ENCODE peak calls at places on chromosomes 11 and 22, in seven cellular contexts. K, G, U, E, Y, J and D are unnamed samples.

GRCh38 chr11:30106222-30106621 is 89.4 kb upstream of the KCNA4 start:
- DNase-seq in K (no peak), G (no peak), U (no peak), E (no peak), Y (no peak), J (no peak), D (no peak)

GRCh38 chr11:61037694-61038093 is 64.6 kb upstream of the CD5 start:
- DNase-seq in K (no peak), G (no peak), U (no peak), E (no peak), Y (no peak), J (no peak), D (no peak)

GRCh38 chr11:134913999-134914590 is 502.1 kb upstream of the B3GAT1 start:
- DNase-seq in K (no peak), G (no peak), U (no peak), E (no peak), Y (no peak), J (no peak), D (no peak)

GRCh38 chr11:67639438-67639859 is at the start of gene TBX10:
- DNase-seq in K (no peak), G (no peak), U (no peak), E (no peak), Y (no peak), J (no peak), D (no peak)

GRCh38 chr11:103878646-103879045 is 157.8 kb upstream of the DDI1 start:
- DNase-seq in K (no peak), G (no peak), U (no peak), E (no peak), Y (no peak), J (no peak), D (no peak)

GRCh38 chr22:41524809-41525449 is 19.3 kb downstream of the POLR3H start:
- DNase-seq in K (no peak), G (no peak), U (peak), E (peak), Y (no peak), J (no peak), D (peak)

GRCh38 chr22:49901457-49901856 is 16.8 kb downstream of the ALG12 start:
- DNase-seq in K (no peak), G (no peak), U (no peak), E (no peak), Y (no peak), J (peak), D (no peak)

GRCh38 chr22:44325718-44326548 is 13.2 kb upstream of the SHISAL1 start:
- DNase-seq in K (peak), G (no peak), U (no peak), E (no peak), Y (no peak), J (no peak), D (no peak)

GRCh38 chr11:69611548-69612526 is 29.1 kb upstream of the CCND1 start:
- DNase-seq in K (peak), G (no peak), U (no peak), E (no peak), Y (no peak), J (no peak), D (no peak)

GRCh38 chr22:39734866-39735265 is 158.7 kb downstream of the ENTHD1 start:
- DNase-seq in K (no peak), G (no peak), U (no peak), E (no peak), Y (no peak), J (no peak), D (no peak)

GRCh38 chr11:2770556-2771301 is 70.9 kb upstream of the KCNQ1OT1 start:
- DNase-seq in K (no peak), G (no peak), U (no peak), E (no peak), Y (no peak), J (peak), D (no peak)

GRCh38 chr11:37695283-37695682 is 1097.2 kb upstream of the RAG2 start:
- DNase-seq in K (no peak), G (no peak), U (no peak), E (no peak), Y (no peak), J (no peak), D (no peak)

GRCh38 chr22:35230417-35230816 is 26.9 kb upstream of the HMGXB4 start:
- DNase-seq in K (no peak), G (no peak), U (no peak), E (no peak), Y (no peak), J (no peak), D (no peak)

GRCh38 chr22:23404689-23405365 is 175.3 kb downstream of the IGLL1 start:
- DNase-seq in K (peak), G (no peak), U (no peak), E (no peak), Y (no peak), J (no peak), D (no peak)

GRCh38 chr11:83151274-83151977 is 5.5 kb upstream of the PCF11 start:
- DNase-seq in K (no peak), G (no peak), U (no peak), E (no peak), Y (peak), J (no peak), D (no peak)

GRCh38 chr11:112451250-112451649 is 190.6 kb upstream of the PLET1 start:
- DNase-seq in K (no peak), G (no peak), U (no peak), E (no peak), Y (no peak), J (no peak), D (no peak)

GRCh38 chr11:112455791-112456190 is 195.1 kb upstream of the PLET1 start:
- DNase-seq in K (peak), G (no peak), U (no peak), E (no peak), Y (no peak), J (no peak), D (no peak)

GRCh38 chr11:112457532-112457931 is 196.9 kb upstream of the PLET1 start:
- DNase-seq in K (no peak), G (no peak), U (no peak), E (no peak), Y (no peak), J (no peak), D (no peak)

GRCh38 chr11:112454841-112455240 is 194.2 kb upstream of the PLET1 start:
- DNase-seq in K (no peak), G (no peak), U (no peak), E (no peak), Y (no peak), J (no peak), D (no peak)

DNA sequence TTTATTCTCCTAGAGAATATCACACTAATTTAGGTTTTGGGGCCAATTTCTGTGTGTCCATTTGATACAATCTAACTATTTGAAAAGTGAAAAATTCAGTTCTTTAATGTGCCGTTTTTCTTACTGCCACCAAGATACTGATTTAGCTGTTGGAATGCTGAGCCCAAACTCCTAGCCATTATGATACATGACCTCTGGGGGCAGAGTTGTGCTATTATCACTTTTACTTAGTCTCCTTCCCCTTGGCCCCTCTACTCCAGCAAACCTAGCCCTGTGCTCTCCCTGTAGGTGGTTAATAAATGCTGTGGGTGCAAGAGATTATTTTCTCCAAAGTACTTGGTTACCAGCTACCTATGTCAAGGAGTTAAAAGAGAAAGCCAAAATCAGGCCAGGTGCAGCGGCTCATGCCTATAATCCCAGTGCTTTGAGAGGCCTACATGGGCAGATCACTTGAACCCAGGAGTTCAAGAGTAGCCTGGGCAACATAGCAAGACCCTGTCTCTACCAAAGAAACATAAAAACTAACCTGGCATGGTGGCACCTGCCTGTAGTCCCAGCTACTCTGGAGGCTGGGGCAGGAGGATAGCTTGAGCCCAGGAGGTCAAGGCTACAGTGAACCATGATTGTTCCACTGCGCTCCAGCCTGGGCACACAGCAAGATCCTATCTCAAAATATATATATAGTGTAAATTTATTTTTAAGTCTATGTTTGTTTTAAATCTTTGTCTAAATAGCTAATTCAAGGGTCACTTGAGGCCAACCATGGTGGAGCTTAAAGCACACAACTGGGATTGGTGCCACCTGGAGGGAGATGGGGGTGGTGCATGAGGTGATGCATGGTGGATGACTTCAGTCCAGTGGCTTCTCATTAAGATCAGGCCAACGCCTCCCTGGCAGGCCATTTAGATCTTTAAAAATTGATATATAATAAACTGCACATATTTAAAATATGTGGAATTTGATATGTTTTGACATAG is 193.2 kb upstream of the PLET1 start:
- DNase-seq in K (peak), G (no peak), U (no peak), E (no peak), Y (peak), J (peak), D (peak)
- TF ChIP-seq CTCF in K (peak), G (peak), U (peak), E (no peak), Y (peak), J (peak), D (peak)

DNA sequence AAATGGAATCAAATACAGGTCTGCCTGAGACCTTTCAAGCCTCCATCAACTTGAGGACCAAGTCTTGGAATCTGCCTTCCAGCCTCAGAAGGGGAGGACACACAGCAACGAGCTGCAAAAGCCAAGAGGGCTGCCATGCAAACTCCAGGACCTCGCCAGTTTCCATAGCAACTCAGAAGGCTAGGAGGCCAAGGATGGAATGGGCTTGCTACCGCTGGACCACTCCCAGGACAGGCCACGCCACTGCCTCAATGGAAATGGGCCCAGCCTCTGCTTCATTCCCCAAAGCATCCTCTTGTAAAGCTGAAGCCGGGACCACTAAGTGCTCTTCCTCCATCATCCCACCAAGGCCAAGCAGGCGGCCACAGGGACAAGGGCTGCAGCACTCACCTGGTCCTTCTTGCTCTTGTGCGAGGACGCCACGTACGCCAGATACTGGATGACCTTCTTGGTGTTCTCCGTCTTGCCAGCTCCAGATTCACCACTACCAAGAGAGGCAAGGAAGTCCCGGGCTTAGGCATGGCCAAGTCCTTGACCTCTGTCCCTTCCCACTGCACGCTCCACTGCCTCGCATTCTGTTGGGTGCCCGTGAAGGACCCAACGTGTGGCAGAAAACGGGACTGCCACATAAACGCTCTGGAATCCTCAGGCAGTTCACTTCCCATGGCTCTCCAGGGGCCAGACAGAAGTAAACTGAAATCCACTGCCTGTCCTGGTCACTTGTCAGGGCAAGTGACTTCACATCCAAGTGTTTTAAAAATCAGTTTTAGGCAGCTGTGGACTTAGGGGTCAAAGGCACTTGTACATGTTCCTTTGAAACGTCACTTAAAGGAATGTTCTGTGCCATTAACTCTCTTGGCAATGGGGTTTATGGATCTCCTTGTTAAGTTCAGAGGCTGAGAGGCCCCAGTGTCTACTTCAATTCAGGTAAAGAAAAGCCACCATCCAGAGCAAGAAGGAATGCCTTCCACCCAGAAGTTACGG is 61.3 kb downstream of the MYH9 start:
- DNase-seq in K (no peak), G (no peak), U (no peak), E (no peak), Y (no peak), J (no peak), D (no peak)
- TF ChIP-seq CTCF in K (no peak), G (no peak), U (no peak), E (no peak), Y (no peak), J (no peak), D (no peak)

DNA sequence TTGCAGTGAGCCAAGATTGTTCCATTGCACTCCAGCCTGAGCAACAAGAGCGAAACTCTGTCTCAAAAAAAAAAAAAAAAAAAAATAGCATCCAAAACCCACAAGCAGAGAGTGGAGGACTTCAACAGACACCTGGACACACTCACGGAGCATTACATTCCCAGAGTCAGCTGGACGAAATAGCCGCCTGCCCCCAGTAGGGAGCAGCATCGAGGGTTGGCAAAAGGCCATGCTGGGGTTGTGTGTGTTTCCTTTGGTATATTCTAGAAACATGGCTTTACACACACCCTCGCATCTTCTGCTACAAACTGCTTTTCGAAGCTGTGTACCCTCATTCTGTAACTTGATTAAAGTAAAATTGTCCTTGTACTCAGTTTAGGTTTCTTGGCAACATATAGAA is 5.3 kb downstream of the ADA2 start:
- DNase-seq in K (peak), G (no peak), U (peak), E (peak), Y (peak), J (peak), D (no peak)
- TF ChIP-seq CTCF in K (no peak), G (peak), U (peak), E (no peak), Y (peak), J (peak), D (peak)

GRCh38 chr11:24386551-24387404 is 110.1 kb upstream of the LUZP2 start:
- DNase-seq in K (peak), G (no peak), U (no peak), E (no peak), Y (no peak), J (no peak), D (no peak)
- TF ChIP-seq CTCF in K (peak), G (peak), U (no peak), E (no peak), Y (peak), J (peak), D (no peak)

GRCh38 chr22:33600113-33600512 is 320.2 kb downstream of the LARGE1 start:
- DNase-seq in K (no peak), G (no peak), U (no peak), E (no peak), Y (no peak), J (no peak), D (no peak)

GRCh38 chr22:33601062-33601461 is 319.2 kb downstream of the LARGE1 start:
- DNase-seq in K (no peak), G (no peak), U (no peak), E (no peak), Y (no peak), J (no peak), D (no peak)

GRCh38 chr22:33598821-33599220 is 321.5 kb downstream of the LARGE1 start:
- DNase-seq in K (no peak), G (no peak), U (no peak), E (no peak), Y (no peak), J (no peak), D (no peak)

GRCh38 chr22:33599596-33599995 is 320.7 kb downstream of the LARGE1 start:
- DNase-seq in K (no peak), G (no peak), U (no peak), E (no peak), Y (no peak), J (no peak), D (no peak)

DNA sequence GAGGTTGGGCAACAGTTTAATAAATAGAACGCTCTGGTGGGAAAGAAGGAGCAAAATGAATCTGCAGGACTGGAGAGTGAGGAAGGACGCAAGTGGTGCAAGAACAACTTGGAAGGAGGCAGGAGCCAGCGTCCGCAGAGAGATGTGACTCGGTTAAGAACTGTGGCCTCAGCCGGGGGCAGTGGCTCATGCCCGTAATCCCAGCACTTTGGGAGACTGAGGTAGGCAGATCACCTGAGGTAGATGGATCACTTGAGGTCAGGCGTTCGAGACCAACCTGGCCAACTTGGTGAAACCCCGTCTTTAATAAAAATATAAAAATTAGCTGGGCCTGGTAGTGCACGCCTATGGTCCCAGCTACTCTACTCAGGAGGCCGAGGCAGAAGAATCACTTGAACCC is 319.7 kb downstream of the LARGE1 start:
- DNase-seq in K (no peak), G (no peak), U (no peak), E (no peak), Y (no peak), J (no peak), D (no peak)
- TF ChIP-seq CTCF in K (no peak), G (no peak), U (no peak), E (no peak), Y (no peak), J (no peak), D (no peak)

GRCh38 chr11:43649501-43649900 is 31.0 kb upstream of the HSD17B12 start:
- DNase-seq in K (no peak), G (no peak), U (no peak), E (no peak), Y (peak), J (no peak), D (no peak)
- TF ChIP-seq CTCF in K (no peak), G (no peak), U (no peak), E (no peak), Y (peak), J (no peak), D (no peak)